ENCODE peak calls at places on chromosomes 1 and 21, in six cellular contexts. F is HepG2, I is GM12878, J is HCT116, G is K562, U is H1. R is an unnamed sample.

GRCh38 chr1:34906225-34906624 is 23.2 kb downstream of the DLGAP3 start:
- DNase-seq in J (no peak), I (no peak), F (no peak), G (no peak), U (no peak), R (no peak)

GRCh38 chr1:206501881-206502280 is 5.5 kb upstream of the RASSF5 start:
- DNase-seq in U (no peak), G (no peak), I (no peak), J (no peak), F (no peak), R (no peak)

GRCh38 chr1:155206891-155207577 is 663 bp downstream of the THBS3 start:
- DNase-seq in I (no peak), J (no peak), F (peak), U (peak), G (peak), R (peak)

GRCh38 chr1:9395031-9395430 is 102.3 kb downstream of the SPSB1 start:
- DNase-seq in G (no peak), J (no peak), I (no peak), F (no peak), U (no peak), R (no peak)

GRCh38 chr1:210541680-210542358 is 213.1 kb downstream of the HHAT start:
- DNase-seq in F (no peak), I (no peak), G (no peak), U (no peak), J (no peak), R (peak)

GRCh38 chr1:2213576-2214505 is 14.3 kb upstream of the SKI start:
- DNase-seq in U (no peak), J (no peak), F (no peak), G (no peak), I (no peak), R (no peak)

GRCh38 chr1:100810360-100810759 is 84.3 kb downstream of the EXTL2 start:
- DNase-seq in J (no peak), F (no peak), U (no peak), I (no peak), G (no peak), R (no peak)

GRCh38 chr1:209675567-209676154 is 449 bp downstream of the G0S2 start:
- DNase-seq in G (no peak), I (no peak), U (peak), F (no peak), J (no peak), R (peak)

GRCh38 chr1:66253330-66253921 is 280.5 kb upstream of the SGIP1 start:
- DNase-seq in J (peak), F (peak), G (peak), U (no peak), I (peak), R (peak)
- TF ChIP-seq YY1 in J (no peak), F (no peak), G (no peak), U (no peak), I (peak), R (no peak)

GRCh38 chr1:203473281-203473680 is 2.3 kb upstream of the PRELP start:
- DNase-seq in G (no peak), F (no peak), I (no peak), J (no peak), U (no peak), R (no peak)
- TF ChIP-seq ZNF274 in G (no peak), F (no peak), I (no peak), J (no peak), U (no peak), R (no peak)

GRCh38 chr1:77056525-77056924 is 162.7 kb downstream of the PIGK start:
- DNase-seq in F (no peak), I (no peak), J (no peak), U (no peak), G (no peak), R (no peak)
- TF ChIP-seq YY1 in F (no peak), I (no peak), J (no peak), U (no peak), G (no peak), R (no peak)

GRCh38 chr21:46376856-46377453 is 53.0 kb downstream of the PCNT start:
- DNase-seq in G (no peak), J (no peak), U (no peak), I (no peak), F (no peak), R (no peak)
- TF ChIP-seq ZNF274 in G (no peak), J (no peak), U (no peak), I (no peak), F (no peak), R (no peak)

GRCh38 chr1:163897401-163898169 is 575.8 kb downstream of the NUF2 start:
- DNase-seq in I (no peak), F (no peak), U (no peak), J (no peak), G (no peak), R (no peak)
- TF ChIP-seq YY1 in I (no peak), F (no peak), U (no peak), J (no peak), G (no peak), R (no peak)

GRCh38 chr1:22454476-22455056 is 2.9 kb downstream of the ZBTB40 start:
- DNase-seq in F (no peak), J (no peak), U (no peak), G (peak), I (no peak), R (no peak)
- TF ChIP-seq ZNF274 in F (no peak), J (no peak), U (no peak), G (no peak), I (no peak), R (no peak)

DNA sequence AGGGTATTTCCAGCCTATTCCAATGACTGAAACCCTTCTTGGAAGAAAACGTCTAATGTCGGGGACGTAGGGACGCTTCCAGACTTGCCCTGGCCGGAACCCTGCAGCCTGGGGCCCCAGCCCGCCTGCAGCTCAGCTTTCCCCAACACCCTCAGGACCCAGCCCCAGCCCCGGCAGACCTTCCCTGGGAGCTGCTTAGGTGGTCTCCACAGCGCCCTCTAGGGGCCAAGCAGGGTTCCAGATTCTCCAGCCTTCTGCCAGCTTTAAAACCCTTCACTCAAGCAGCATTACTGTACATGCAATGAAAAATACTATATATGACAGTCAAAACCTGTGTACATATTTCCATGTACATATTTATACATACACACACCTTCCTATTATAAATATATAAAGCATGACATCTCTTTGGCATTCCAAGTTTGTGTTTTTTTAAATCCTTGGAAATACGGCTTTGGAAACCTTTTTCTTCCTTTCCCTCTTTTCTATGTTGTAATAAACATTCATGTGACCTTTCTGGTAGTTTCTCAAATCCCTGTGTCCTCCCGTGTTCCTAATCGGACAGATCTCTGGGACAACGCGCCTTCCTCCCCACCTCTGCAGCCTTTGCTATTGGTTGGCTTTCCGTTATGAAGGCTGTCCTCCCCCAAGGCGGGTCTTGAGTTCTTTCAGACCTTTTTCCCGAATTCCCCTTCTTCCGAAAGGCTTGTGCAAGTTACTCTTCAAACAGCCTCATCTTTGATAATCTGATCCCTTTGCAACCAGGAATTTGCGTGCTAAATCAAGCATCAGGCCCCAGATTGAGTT is 60.3 kb downstream of the STUM start:
- DNase-seq in G (peak), I (no peak), U (peak), F (peak), J (peak), R (peak)
- TF ChIP-seq YY1 in G (no peak), I (peak), U (no peak), F (no peak), J (no peak), R (no peak)